ENCODE peak calls at places on chromosomes 12 and 14, in five cellular contexts. One of them, this sample, is unnamed.

GRCh38 chr12:111764120-111764821 is 2.5 kb upstream of the ALDH2 start:
- DNase-seq in GM12878: peak
- DNase-seq in K562: no peak
- DNase-seq in HepG2: no peak
- DNase-seq in SK-N-SH: no peak
- DNase-seq in this sample: no peak

GRCh38 chr12:51823875-51824565 is 24.5 kb downstream of the FIGNL2 start:
- DNase-seq in GM12878: no peak
- DNase-seq in HepG2: peak
- DNase-seq in SK-N-SH: peak
- DNase-seq in K562: peak
- DNase-seq in this sample: peak

GRCh38 chr14:67232631-67233030 is 8.6 kb upstream of the PALS1 start:
- DNase-seq in SK-N-SH: peak
- DNase-seq in GM12878: no peak
- DNase-seq in K562: no peak
- DNase-seq in HepG2: no peak
- DNase-seq in this sample: no peak

GRCh38 chr14:99794156-99794780 is 1.1 kb downstream of the EML1 start:
- DNase-seq in SK-N-SH: no peak
- DNase-seq in K562: no peak
- DNase-seq in HepG2: no peak
- DNase-seq in GM12878: no peak
- DNase-seq in this sample: no peak

GRCh38 chr14:101508948-101509729 is 52.2 kb upstream of the DIO3 start:
- DNase-seq in HepG2: no peak
- DNase-seq in SK-N-SH: no peak
- DNase-seq in GM12878: no peak
- DNase-seq in K562: no peak
- DNase-seq in this sample: no peak

GRCh38 chr12:124405592-124405991 is 110.7 kb downstream of the RFLNA start:
- DNase-seq in K562: no peak
- DNase-seq in SK-N-SH: no peak
- DNase-seq in HepG2: no peak
- DNase-seq in GM12878: no peak
- DNase-seq in this sample: no peak

GRCh38 chr14:89337912-89338311 is 79.1 kb downstream of the FOXN3 start:
- DNase-seq in K562: no peak
- DNase-seq in GM12878: no peak
- DNase-seq in HepG2: no peak
- DNase-seq in SK-N-SH: no peak
- DNase-seq in this sample: no peak

GRCh38 chr12:130281157-130281799 is 56.4 kb upstream of the PIWIL1 start:
- DNase-seq in SK-N-SH: peak
- DNase-seq in HepG2: no peak
- DNase-seq in GM12878: no peak
- DNase-seq in K562: peak
- DNase-seq in this sample: peak

GRCh38 chr14:51547260-51547659 is 104.5 kb upstream of the FRMD6 start:
- DNase-seq in SK-N-SH: peak
- DNase-seq in GM12878: no peak
- DNase-seq in HepG2: no peak
- DNase-seq in K562: no peak
- DNase-seq in this sample: peak

GRCh38 chr14:79162833-79163232 is 992.7 kb downstream of the NRXN3 start:
- DNase-seq in K562: no peak
- DNase-seq in HepG2: no peak
- DNase-seq in SK-N-SH: no peak
- DNase-seq in GM12878: no peak
- DNase-seq in this sample: no peak

GRCh38 chr14:79165460-79166080 is 995.4 kb downstream of the NRXN3 start:
- DNase-seq in K562: no peak
- DNase-seq in HepG2: no peak
- DNase-seq in GM12878: no peak
- DNase-seq in SK-N-SH: no peak
- DNase-seq in this sample: no peak

GRCh38 chr14:79166171-79166570 is 996.0 kb downstream of the NRXN3 start:
- DNase-seq in HepG2: no peak
- DNase-seq in GM12878: no peak
- DNase-seq in SK-N-SH: no peak
- DNase-seq in K562: no peak
- DNase-seq in this sample: no peak

GRCh38 chr14:79157369-79157768 is 987.2 kb downstream of the NRXN3 start:
- DNase-seq in HepG2: no peak
- DNase-seq in SK-N-SH: no peak
- DNase-seq in GM12878: no peak
- DNase-seq in K562: no peak
- DNase-seq in this sample: no peak

GRCh38 chr14:79161576-79161975 is 991.4 kb downstream of the NRXN3 start:
- DNase-seq in HepG2: no peak
- DNase-seq in GM12878: no peak
- DNase-seq in SK-N-SH: no peak
- DNase-seq in K562: peak
- DNase-seq in this sample: peak
- TF ChIP-seq FOXM1 in HepG2: no peak
- TF ChIP-seq FOXM1 in GM12878: no peak
- TF ChIP-seq FOXM1 in SK-N-SH: no peak
- TF ChIP-seq FOXM1 in K562: no peak
- TF ChIP-seq FOXM1 in this sample: no peak

DNA sequence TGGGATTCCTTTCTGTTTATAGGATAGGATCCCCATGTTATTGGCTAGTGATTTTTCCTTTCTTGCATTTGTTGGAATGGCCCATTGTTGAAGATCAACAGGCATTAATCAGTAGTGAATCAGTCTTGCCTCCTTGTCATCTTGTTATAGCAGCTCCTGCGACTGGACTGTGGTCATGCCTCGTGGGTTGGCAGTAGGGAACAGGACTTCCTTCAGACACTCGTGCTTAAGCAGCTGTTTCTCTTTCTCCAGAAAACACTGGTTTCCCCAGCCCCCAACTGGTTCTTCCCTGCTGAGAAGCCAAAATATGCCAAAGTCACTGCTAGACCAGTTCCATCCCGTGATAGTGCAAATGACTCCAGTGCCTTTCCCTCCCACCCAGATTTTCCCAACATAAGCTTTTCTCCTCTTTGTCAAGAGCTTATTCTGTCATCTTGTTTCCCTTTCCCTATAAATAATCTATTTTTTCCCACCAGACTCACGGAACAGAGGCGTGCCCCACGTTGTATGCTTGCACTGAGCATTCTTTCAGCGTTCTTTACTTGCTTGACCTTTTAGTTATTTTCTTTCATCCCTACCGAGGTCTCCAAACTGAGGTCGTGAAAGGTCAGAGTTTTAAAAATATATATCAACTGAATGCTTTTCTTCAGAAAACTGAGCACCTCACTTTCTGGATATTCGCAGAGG is 83.5 kb downstream of the SAMD4A start:
- DNase-seq in K562: no peak
- DNase-seq in SK-N-SH: no peak
- DNase-seq in HepG2: peak
- DNase-seq in GM12878: no peak
- DNase-seq in this sample: no peak
- TF ChIP-seq FOXM1 in K562: no peak
- TF ChIP-seq FOXM1 in SK-N-SH: no peak
- TF ChIP-seq FOXM1 in HepG2: no peak
- TF ChIP-seq FOXM1 in GM12878: no peak
- TF ChIP-seq FOXM1 in this sample: no peak

DNA sequence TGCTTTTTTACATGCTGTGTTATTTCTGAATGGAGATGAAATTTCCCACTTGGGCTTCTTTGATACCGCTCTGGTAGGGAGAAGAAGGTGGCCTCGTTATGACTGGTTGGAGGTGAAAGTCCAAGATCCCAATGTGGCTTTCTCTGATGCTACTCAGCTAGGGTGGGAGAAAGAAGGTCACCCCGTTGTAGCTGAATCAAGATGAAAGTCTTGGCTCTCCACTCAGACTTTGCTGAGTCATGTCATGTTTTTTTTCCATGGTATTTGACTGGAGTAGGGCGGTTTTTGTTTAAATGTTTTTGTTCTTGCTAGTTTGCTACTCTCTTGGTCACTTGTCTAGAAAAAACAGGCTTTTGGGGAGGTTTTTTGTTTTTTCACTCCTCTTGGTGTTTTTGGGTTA is 2.4 kb upstream of the PDE6H start:
- DNase-seq in GM12878: no peak
- DNase-seq in K562: peak
- DNase-seq in HepG2: no peak
- DNase-seq in SK-N-SH: no peak
- DNase-seq in this sample: no peak
- TF ChIP-seq FOXM1 in GM12878: no peak
- TF ChIP-seq FOXM1 in K562: no peak
- TF ChIP-seq FOXM1 in HepG2: no peak
- TF ChIP-seq FOXM1 in SK-N-SH: no peak
- TF ChIP-seq FOXM1 in this sample: no peak

DNA sequence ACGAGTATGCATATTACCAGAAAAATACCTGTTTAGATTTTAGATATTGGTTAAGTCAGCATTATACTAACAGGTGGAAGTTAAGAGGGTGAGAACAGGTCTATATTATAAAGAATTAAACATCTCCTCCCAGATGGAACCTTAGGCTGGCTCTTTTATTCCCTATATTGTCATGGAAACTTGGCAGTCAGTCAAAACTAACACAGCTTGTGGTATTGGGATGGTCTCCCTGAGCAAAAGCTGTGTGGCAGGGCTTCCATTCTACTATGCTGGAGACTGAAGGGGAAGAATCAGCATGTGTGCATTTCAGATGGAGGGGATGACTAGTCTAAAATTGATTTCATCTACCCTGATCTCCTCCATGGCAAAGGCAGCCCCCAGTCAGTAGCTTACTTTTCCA is 66.7 kb downstream of the SMOC1 start:
- DNase-seq in SK-N-SH: no peak
- DNase-seq in HepG2: no peak
- DNase-seq in GM12878: no peak
- DNase-seq in K562: no peak
- DNase-seq in this sample: peak
- TF ChIP-seq FOXM1 in SK-N-SH: no peak
- TF ChIP-seq FOXM1 in HepG2: no peak
- TF ChIP-seq FOXM1 in GM12878: no peak
- TF ChIP-seq FOXM1 in K562: no peak
- TF ChIP-seq FOXM1 in this sample: no peak

DNA sequence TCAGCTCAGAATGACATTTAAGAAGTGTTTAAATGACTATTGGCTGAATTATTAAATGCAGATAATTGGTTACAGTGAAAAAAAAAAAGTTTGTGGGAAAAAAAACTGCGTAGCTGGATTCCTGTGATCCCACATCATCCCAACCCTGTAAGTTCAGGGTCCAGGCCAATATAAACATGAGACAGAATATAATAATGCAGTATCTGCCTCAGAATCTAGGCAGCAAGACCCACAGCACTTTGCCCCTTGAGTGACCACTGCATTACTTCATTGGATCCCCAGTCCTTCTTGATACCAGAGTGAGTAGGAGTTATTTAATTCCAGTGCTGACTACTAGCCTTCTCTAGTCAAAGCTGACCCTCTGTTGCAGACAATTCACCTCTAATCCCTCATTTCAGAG is 272.6 kb downstream of the CCER1 start:
- DNase-seq in K562: no peak
- DNase-seq in HepG2: no peak
- DNase-seq in GM12878: no peak
- DNase-seq in SK-N-SH: no peak
- DNase-seq in this sample: no peak
- TF ChIP-seq FOXM1 in K562: no peak
- TF ChIP-seq FOXM1 in HepG2: no peak
- TF ChIP-seq FOXM1 in GM12878: no peak
- TF ChIP-seq FOXM1 in SK-N-SH: no peak
- TF ChIP-seq FOXM1 in this sample: no peak

GRCh38 chr12:94516985-94517384 is 57.3 kb upstream of the CEP83 start:
- DNase-seq in HepG2: peak
- DNase-seq in GM12878: no peak
- DNase-seq in K562: no peak
- DNase-seq in SK-N-SH: no peak
- DNase-seq in this sample: no peak

GRCh38 chr12:94511506-94511905 is 51.8 kb upstream of the CEP83 start:
- DNase-seq in K562: no peak
- DNase-seq in HepG2: no peak
- DNase-seq in GM12878: no peak
- DNase-seq in SK-N-SH: no peak
- DNase-seq in this sample: no peak

GRCh38 chr12:94509317-94509716 is 49.6 kb upstream of the CEP83 start:
- DNase-seq in K562: no peak
- DNase-seq in GM12878: no peak
- DNase-seq in HepG2: no peak
- DNase-seq in SK-N-SH: no peak
- DNase-seq in this sample: no peak

GRCh38 chr12:94510128-94510527 is 50.5 kb upstream of the CEP83 start:
- DNase-seq in K562: no peak
- DNase-seq in HepG2: no peak
- DNase-seq in SK-N-SH: no peak
- DNase-seq in GM12878: no peak
- DNase-seq in this sample: no peak

GRCh38 chr12:94513527-94513926 is 53.9 kb upstream of the CEP83 start:
- DNase-seq in K562: no peak
- DNase-seq in HepG2: no peak
- DNase-seq in SK-N-SH: no peak
- DNase-seq in GM12878: no peak
- DNase-seq in this sample: no peak
- TF ChIP-seq FOXM1 in K562: no peak
- TF ChIP-seq FOXM1 in HepG2: no peak
- TF ChIP-seq FOXM1 in SK-N-SH: no peak
- TF ChIP-seq FOXM1 in GM12878: no peak
- TF ChIP-seq FOXM1 in this sample: no peak

DNA sequence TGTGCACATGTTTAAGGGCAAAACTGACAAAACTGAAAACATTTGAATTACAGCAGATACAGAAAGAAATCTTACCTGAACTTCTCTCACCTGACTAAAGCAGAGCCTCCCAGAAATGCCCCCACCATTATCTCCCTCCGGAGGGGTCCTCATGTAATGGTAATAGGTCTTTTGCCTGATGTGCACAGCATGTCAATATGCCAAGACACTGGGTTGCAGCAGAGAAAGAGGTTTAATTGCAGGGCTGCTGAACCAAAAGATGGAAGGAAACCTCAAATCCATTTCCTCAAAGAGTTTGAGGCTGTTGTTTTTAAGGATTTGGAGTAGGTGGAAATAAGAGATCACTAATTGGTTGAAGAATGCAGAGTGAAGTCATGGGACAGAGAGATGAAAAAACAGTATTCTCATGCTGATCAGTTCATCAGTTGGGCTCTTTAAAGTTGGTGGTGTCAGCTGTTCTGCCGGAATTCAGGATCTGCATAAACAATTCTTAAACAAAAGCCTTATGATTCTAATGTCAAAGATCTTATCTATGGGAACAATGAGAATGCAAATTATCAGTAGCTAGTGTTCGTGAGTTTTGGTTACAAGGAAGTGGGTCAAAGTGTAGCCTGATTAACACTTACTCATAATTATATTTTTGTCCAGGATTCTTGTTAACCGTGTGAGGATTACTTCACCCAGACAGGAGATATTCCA is 18.2 kb downstream of the ANG start:
- DNase-seq in SK-N-SH: no peak
- DNase-seq in K562: no peak
- DNase-seq in HepG2: no peak
- DNase-seq in GM12878: no peak
- DNase-seq in this sample: no peak
- TF ChIP-seq FOXM1 in SK-N-SH: no peak
- TF ChIP-seq FOXM1 in K562: no peak
- TF ChIP-seq FOXM1 in HepG2: no peak
- TF ChIP-seq FOXM1 in GM12878: no peak
- TF ChIP-seq FOXM1 in this sample: no peak

GRCh38 chr12:57195186-57195585 is 21.4 kb upstream of the NXPH4 start:
- DNase-seq in HepG2: no peak
- DNase-seq in K562: no peak
- DNase-seq in SK-N-SH: no peak
- DNase-seq in GM12878: no peak
- DNase-seq in this sample: no peak
- TF ChIP-seq FOXM1 in HepG2: no peak
- TF ChIP-seq FOXM1 in K562: no peak
- TF ChIP-seq FOXM1 in SK-N-SH: no peak
- TF ChIP-seq FOXM1 in GM12878: no peak
- TF ChIP-seq FOXM1 in this sample: no peak

GRCh38 chr14:65704850-65705249 is 292.3 kb downstream of the FUT8 start:
- DNase-seq in GM12878: no peak
- DNase-seq in K562: no peak
- DNase-seq in SK-N-SH: no peak
- DNase-seq in HepG2: no peak
- DNase-seq in this sample: no peak
- TF ChIP-seq FOXM1 in GM12878: no peak
- TF ChIP-seq FOXM1 in K562: no peak
- TF ChIP-seq FOXM1 in SK-N-SH: no peak
- TF ChIP-seq FOXM1 in HepG2: no peak
- TF ChIP-seq FOXM1 in this sample: no peak